ENCODE peak calls at places on chromosome 20, in seven cellular contexts. M is SK-MEL-5; C is smooth muscle cell of the brain vasculature; R is activated naive CD8-positive, alpha-beta T cell treated with anti-CD3 and anti-CD28 coated beads, Interleukin-2, amount 50 U/mL, for 24 hours; P is EL; S is epithelial cell of prostate; W is NCI-H226. D is an unnamed sample.

GRCh38 chr20:25223179-25223661 is 24.7 kb upstream of the PYGB start:
- DNase-seq in C (peak), P (peak), M (peak), S (peak), W (peak), R (peak), D (no peak)

GRCh38 chr20:52572687-52573086 is 381.1 kb upstream of the ZFP64 start:
- DNase-seq in M (no peak), P (no peak), C (no peak), R (no peak), W (no peak), S (no peak), D (no peak)

GRCh38 chr20:35742741-35743523 is 872 bp upstream of the RBM39 start:
- DNase-seq in W (no peak), C (no peak), R (no peak), S (no peak), P (peak), M (peak), D (peak)

GRCh38 chr20:24305366-24305765 is 164.1 kb upstream of the SYNDIG1 start:
- DNase-seq in M (no peak), R (no peak), W (no peak), C (no peak), S (no peak), P (no peak), D (no peak)

GRCh38 chr20:31602430-31602778 is 2.7 kb upstream of the ID1 start:
- DNase-seq in P (no peak), W (no peak), C (no peak), S (no peak), R (no peak), M (no peak), D (no peak)

GRCh38 chr20:49281059-49281912 is 3.4 kb upstream of the ZNFX1 start:
- DNase-seq in R (no peak), C (no peak), M (peak), S (peak), P (peak), W (peak), D (no peak)

GRCh38 chr20:43904778-43905177 is 9.9 kb upstream of the TOX2 start:
- DNase-seq in C (no peak), R (no peak), W (no peak), M (no peak), S (no peak), P (no peak), D (no peak)

GRCh38 chr20:43955244-43956191 is 40.9 kb downstream of the TOX2 start:
- DNase-seq in M (peak), C (no peak), P (peak), S (peak), W (peak), R (peak), D (peak)

GRCh38 chr20:8152183-8152582 is 20.1 kb downstream of the PLCB1 start:
- DNase-seq in M (no peak), P (peak), C (no peak), S (no peak), W (no peak), R (no peak), D (no peak)

GRCh38 chr20:55052464-55052863 is 577.1 kb downstream of the DOK5 start:
- DNase-seq in R (no peak), S (no peak), P (no peak), W (peak), C (no peak), M (no peak), D (no peak)

GRCh38 chr20:46816916-46817638 is 77.6 kb upstream of the EYA2 start:
- DNase-seq in C (no peak), P (no peak), S (no peak), M (no peak), W (no peak), R (no peak), D (no peak)

GRCh38 chr20:38874460-38875169 is 51.6 kb upstream of the FAM83D start:
- DNase-seq in C (no peak), R (no peak), S (no peak), W (no peak), M (no peak), P (no peak), D (no peak)

GRCh38 chr20:2631228-2631627 is 21.2 kb upstream of the NOP56 start:
- DNase-seq in P (no peak), C (no peak), R (no peak), S (no peak), M (peak), W (no peak), D (no peak)

GRCh38 chr20:63232235-63233060 is 3.3 kb upstream of the BIRC7 start:
- DNase-seq in S (no peak), R (no peak), C (peak), M (peak), W (peak), P (peak), D (no peak)

GRCh38 chr20:49028684-49029083 is 17.4 kb upstream of the CSE1L start:
- DNase-seq in R (no peak), S (no peak), W (no peak), P (peak), C (no peak), M (peak), D (no peak)

GRCh38 chr20:51341581-51341980 is 200.9 kb downstream of the NFATC2 start:
- DNase-seq in R (no peak), P (peak), S (no peak), M (no peak), C (no peak), W (peak), D (no peak)

GRCh38 chr20:36745234-36745926 is 510 bp downstream of the NDRG3 start:
- DNase-seq in W (no peak), P (peak), S (no peak), M (peak), R (peak), C (no peak), D (no peak)

GRCh38 chr20:57791946-57792328 is 82.1 kb upstream of the PMEPA1 start:
- DNase-seq in R (no peak), C (no peak), W (no peak), P (no peak), M (no peak), S (no peak), D (no peak)

GRCh38 chr20:31860431-31861345 is 9.6 kb downstream of the DUSP15 start:
- DNase-seq in R (no peak), P (peak), M (peak), W (peak), C (no peak), S (peak), D (no peak)

GRCh38 chr20:40195742-40196141 is 493.3 kb downstream of the MAFB start:
- DNase-seq in P (no peak), M (no peak), W (no peak), R (no peak), C (no peak), S (no peak), D (no peak)

GRCh38 chr20:55684578-55684977 is 320.7 kb downstream of the CBLN4 start:
- DNase-seq in R (no peak), C (no peak), M (no peak), W (no peak), S (no peak), P (no peak), D (no peak)

GRCh38 chr20:21100590-21101452 is 5.3 kb downstream of the LINC00237 start:
- DNase-seq in M (no peak), W (no peak), C (no peak), S (no peak), R (peak), P (no peak), D (no peak)

GRCh38 chr20:40205971-40206370 is 483.1 kb downstream of the MAFB start:
- DNase-seq in R (no peak), P (no peak), S (no peak), C (no peak), W (no peak), M (no peak), D (no peak)

GRCh38 chr20:2470051-2470431 is 548 bp downstream of the SNRPB start:
- DNase-seq in C (no peak), M (peak), S (no peak), P (peak), R (peak), W (peak), D (no peak)

GRCh38 chr20:35490736-35491181 is 35.4 kb downstream of the CEP250 start:
- DNase-seq in R (peak), C (no peak), S (no peak), P (no peak), W (no peak), M (no peak), D (peak)

GRCh38 chr20:25376886-25377285 is 13.7 kb downstream of the ABHD12 start:
- DNase-seq in R (no peak), P (no peak), M (no peak), C (no peak), S (no peak), W (no peak), D (no peak)

GRCh38 chr20:1014471-1014870 is 12.4 kb upstream of the RSPO4 start:
- DNase-seq in M (no peak), C (no peak), W (no peak), P (no peak), S (no peak), R (no peak), D (no peak)

GRCh38 chr20:44911264-44911921 is 1.5 kb downstream of the PABPC1L start:
- DNase-seq in P (peak), W (peak), R (peak), S (no peak), M (peak), C (no peak), D (no peak)

GRCh38 chr20:5402903-5403531 is 86.3 kb upstream of the PROKR2 start:
- DNase-seq in S (no peak), P (peak), W (no peak), M (peak), C (no peak), R (peak), D (no peak)

GRCh38 chr20:49666906-49667305 is 46.8 kb downstream of the B4GALT5 start:
- DNase-seq in R (no peak), S (no peak), P (no peak), W (no peak), M (no peak), C (no peak), D (no peak)

GRCh38 chr20:32678948-32679347 is 5.2 kb upstream of the C20orf203 start:
- DNase-seq in W (no peak), P (no peak), M (no peak), R (no peak), C (no peak), S (no peak), D (no peak)

GRCh38 chr20:41232971-41233926 is 84.3 kb downstream of the ZHX3 start:
- DNase-seq in C (no peak), S (no peak), M (peak), P (peak), R (no peak), W (peak), D (no peak)

GRCh38 chr20:43138061-43138860 is 51.4 kb downstream of the PTPRT start:
- DNase-seq in W (no peak), S (no peak), P (no peak), R (no peak), M (no peak), C (no peak), D (no peak)

GRCh38 chr20:63915471-63915870 is 20.5 kb downstream of the DNAJC5 start:
- DNase-seq in M (no peak), P (no peak), W (no peak), C (no peak), R (no peak), S (no peak), D (no peak)

GRCh38 chr20:51525241-51526104 is 17.0 kb downstream of the NFATC2 start:
- DNase-seq in S (no peak), P (no peak), C (no peak), M (no peak), W (no peak), R (peak), D (peak)

GRCh38 chr20:24963672-24964517 is 14.8 kb downstream of the CST7 start:
- DNase-seq in R (no peak), S (no peak), P (no peak), M (no peak), W (no peak), C (no peak), D (no peak)

GRCh38 chr20:51360451-51361230 is 181.9 kb downstream of the NFATC2 start:
- DNase-seq in P (peak), M (no peak), R (no peak), C (peak), S (peak), W (peak), D (no peak)